ENCODE peak calls at places on chromosomes 4 and X, in seven cellular contexts. One of them, this sample, is unnamed.
A peak's percentile ranks its signal among the peaks of the same experiment; 100 is the strongest.

GRCh38 chr4:41212221-41213203 is 1.8 kb downstream of the APBB2 start:
- DNase-seq in left colon: peak; percentile 65
- DNase-seq in upper lobe of left lung: no peak
- DNase-seq in activated gamma-delta T cell treated with anti-CD3 and anti-CD28 coated beads, Interleukin-2, amount 50 U/mL, for 16 hours: no peak
- DNase-seq in MV-4-11: no peak
- DNase-seq in neural progenitor cell: peak; percentile 36
- DNase-seq in NCI-H1694 treated with DMSO at 0.1 percent for 48 hours: peak; percentile 13
- DNase-seq in this sample: no peak

GRCh38 chr4:109826719-109827118 is 1.1 kb upstream of the RRH start:
- DNase-seq in left colon: no peak
- DNase-seq in upper lobe of left lung: no peak
- DNase-seq in activated gamma-delta T cell treated with anti-CD3 and anti-CD28 coated beads, Interleukin-2, amount 50 U/mL, for 16 hours: no peak
- DNase-seq in MV-4-11: no peak
- DNase-seq in neural progenitor cell: no peak
- DNase-seq in NCI-H1694 treated with DMSO at 0.1 percent for 48 hours: peak; percentile 1
- DNase-seq in this sample: no peak

GRCh38 chrX:75968293-75968692 is 183.2 kb upstream of the MAGEE2 start:
- DNase-seq in left colon: no peak
- DNase-seq in upper lobe of left lung: no peak
- DNase-seq in activated gamma-delta T cell treated with anti-CD3 and anti-CD28 coated beads, Interleukin-2, amount 50 U/mL, for 16 hours: no peak
- DNase-seq in MV-4-11: no peak
- DNase-seq in neural progenitor cell: no peak
- DNase-seq in NCI-H1694 treated with DMSO at 0.1 percent for 48 hours: no peak
- DNase-seq in this sample: no peak

GRCh38 chr4:120049732-120050494 is 16.7 kb downstream of the MAD2L1 start:
- DNase-seq in left colon: peak; percentile 69
- DNase-seq in upper lobe of left lung: no peak
- DNase-seq in activated gamma-delta T cell treated with anti-CD3 and anti-CD28 coated beads, Interleukin-2, amount 50 U/mL, for 16 hours: peak; percentile 53
- DNase-seq in MV-4-11: peak; percentile 91
- DNase-seq in neural progenitor cell: peak; percentile 76
- DNase-seq in NCI-H1694 treated with DMSO at 0.1 percent for 48 hours: peak; percentile 40
- DNase-seq in this sample: peak; percentile 25

GRCh38 chr4:107931775-107932321 is 499 bp downstream of the CYP2U1 start:
- DNase-seq in left colon: peak; percentile 26
- DNase-seq in upper lobe of left lung: peak; percentile 85
- DNase-seq in activated gamma-delta T cell treated with anti-CD3 and anti-CD28 coated beads, Interleukin-2, amount 50 U/mL, for 16 hours: peak; percentile 9
- DNase-seq in MV-4-11: no peak
- DNase-seq in neural progenitor cell: no peak
- DNase-seq in NCI-H1694 treated with DMSO at 0.1 percent for 48 hours: no peak
- DNase-seq in this sample: peak; percentile 36

GRCh38 chr4:145937990-145938611 is 522 bp downstream of the ZNF827 start:
- DNase-seq in left colon: peak; percentile 32
- DNase-seq in upper lobe of left lung: peak; percentile 9
- DNase-seq in activated gamma-delta T cell treated with anti-CD3 and anti-CD28 coated beads, Interleukin-2, amount 50 U/mL, for 16 hours: peak; percentile 28
- DNase-seq in MV-4-11: no peak
- DNase-seq in neural progenitor cell: peak; percentile 60
- DNase-seq in NCI-H1694 treated with DMSO at 0.1 percent for 48 hours: no peak
- DNase-seq in this sample: no peak

GRCh38 chrX:149937881-149938426 is 337 bp downstream of the EOLA2 start:
- DNase-seq in left colon: no peak
- DNase-seq in upper lobe of left lung: peak; percentile 83
- DNase-seq in activated gamma-delta T cell treated with anti-CD3 and anti-CD28 coated beads, Interleukin-2, amount 50 U/mL, for 16 hours: no peak
- DNase-seq in MV-4-11: no peak
- DNase-seq in neural progenitor cell: peak; percentile 39
- DNase-seq in NCI-H1694 treated with DMSO at 0.1 percent for 48 hours: no peak
- DNase-seq in this sample: no peak

GRCh38 chr4:77697860-77698599 is 92.4 kb downstream of the CXCL13 start:
- DNase-seq in left colon: peak; percentile 54
- DNase-seq in upper lobe of left lung: no peak
- DNase-seq in activated gamma-delta T cell treated with anti-CD3 and anti-CD28 coated beads, Interleukin-2, amount 50 U/mL, for 16 hours: no peak
- DNase-seq in MV-4-11: peak; percentile 73
- DNase-seq in neural progenitor cell: peak; percentile 37
- DNase-seq in NCI-H1694 treated with DMSO at 0.1 percent for 48 hours: no peak
- DNase-seq in this sample: no peak

GRCh38 chr4:98572697-98573096 is 85.7 kb downstream of the TSPAN5 start:
- DNase-seq in left colon: no peak
- DNase-seq in upper lobe of left lung: no peak
- DNase-seq in activated gamma-delta T cell treated with anti-CD3 and anti-CD28 coated beads, Interleukin-2, amount 50 U/mL, for 16 hours: no peak
- DNase-seq in MV-4-11: no peak
- DNase-seq in neural progenitor cell: no peak
- DNase-seq in NCI-H1694 treated with DMSO at 0.1 percent for 48 hours: peak; percentile 20
- DNase-seq in this sample: no peak

GRCh38 chrX:129965166-129965565 is 17.3 kb upstream of the BCORL1 start:
- DNase-seq in left colon: no peak
- DNase-seq in upper lobe of left lung: no peak
- DNase-seq in activated gamma-delta T cell treated with anti-CD3 and anti-CD28 coated beads, Interleukin-2, amount 50 U/mL, for 16 hours: no peak
- DNase-seq in MV-4-11: no peak
- DNase-seq in neural progenitor cell: no peak
- DNase-seq in NCI-H1694 treated with DMSO at 0.1 percent for 48 hours: no peak
- DNase-seq in this sample: no peak

GRCh38 chrX:72255445-72255844 is 16.6 kb upstream of the ERCC6L start:
- DNase-seq in left colon: no peak
- DNase-seq in upper lobe of left lung: peak; percentile 87
- DNase-seq in activated gamma-delta T cell treated with anti-CD3 and anti-CD28 coated beads, Interleukin-2, amount 50 U/mL, for 16 hours: no peak
- DNase-seq in MV-4-11: no peak
- DNase-seq in neural progenitor cell: peak; percentile 46
- DNase-seq in NCI-H1694 treated with DMSO at 0.1 percent for 48 hours: no peak
- DNase-seq in this sample: no peak

GRCh38 chrX:15645266-15645665 is 19.3 kb downstream of the CLTRN start:
- DNase-seq in left colon: no peak
- DNase-seq in upper lobe of left lung: no peak
- DNase-seq in activated gamma-delta T cell treated with anti-CD3 and anti-CD28 coated beads, Interleukin-2, amount 50 U/mL, for 16 hours: no peak
- DNase-seq in MV-4-11: no peak
- DNase-seq in neural progenitor cell: peak; percentile 17
- DNase-seq in NCI-H1694 treated with DMSO at 0.1 percent for 48 hours: no peak
- DNase-seq in this sample: no peak

This sample was measured in NK-92 treated with Interleukin-12 subunit alpha and Interleukin-12 subunit beta, amount 100 ng/mL, for 24 hours.